ENCODE peak calls at places on chromosomes 13 and 19, in nine cellular contexts. U is GM23248; N is fibroblast of mammary gland; X is mesenchymal stem cell; Y is HAP-1; S is naive thymus-derived CD4-positive, alpha-beta T cell; R is thoracic aorta; I is brain microvascular endothelial cell; K is heart right ventricle. D is an unnamed sample.

GRCh38 chr19:58261968-58262921 is 16.5 kb upstream of the ZNF8 start:
- DNase-seq in U (peak), N (peak), X (peak), Y (no peak), S (no peak), R (no peak), I (no peak), K (no peak), D (peak)

GRCh38 chr13:25468330-25469178 is 96.8 kb downstream of the ATP8A2 start:
- DNase-seq in U (no peak), N (no peak), X (no peak), Y (no peak), S (no peak), R (no peak), I (no peak), K (no peak), D (no peak)

GRCh38 chr19:19026299-19026971 is 6.9 kb downstream of the SUGP2 start:
- DNase-seq in U (peak), N (peak), X (no peak), Y (no peak), S (no peak), R (no peak), I (no peak), K (no peak), D (peak)

GRCh38 chr13:48001127-48001881 is at the start of gene SUCLA2:
- DNase-seq in U (peak), N (peak), X (peak), Y (peak), S (peak), R (peak), I (peak), K (peak), D (peak)

GRCh38 chr19:19422156-19422555 is 16.7 kb downstream of the GATAD2A start:
- DNase-seq in U (no peak), N (no peak), X (no peak), Y (no peak), S (no peak), R (no peak), I (no peak), K (no peak), D (no peak)

GRCh38 chr13:25046274-25046984 is 49.5 kb upstream of the PABPC3 start:
- DNase-seq in U (peak), N (no peak), X (peak), Y (no peak), S (no peak), R (no peak), I (no peak), K (no peak), D (no peak)

GRCh38 chr19:18854982-18855381 is 23.2 kb downstream of the UPF1 start:
- DNase-seq in U (no peak), N (no peak), X (no peak), Y (no peak), S (no peak), R (no peak), I (no peak), K (no peak), D (no peak)

GRCh38 chr13:50229935-50230334 is 214.7 kb downstream of the KCNRG start:
- DNase-seq in U (peak), N (peak), X (no peak), Y (no peak), S (no peak), R (no peak), I (no peak), K (no peak), D (no peak)

GRCh38 chr19:17488593-17489391 is 18.5 kb downstream of the SLC27A1 start:
- DNase-seq in U (peak), N (no peak), X (peak), Y (peak), S (peak), R (no peak), I (no peak), K (peak), D (no peak)

GRCh38 chr13:77429320-77430142 is 102.6 kb upstream of the MYCBP2 start:
- DNase-seq in U (peak), N (peak), X (no peak), Y (no peak), S (no peak), R (no peak), I (peak), K (no peak), D (no peak)

GRCh38 chr19:37413243-37414084 is 42.6 kb downstream of the ZNF527 start:
- DNase-seq in U (no peak), N (peak), X (peak), Y (no peak), S (no peak), R (no peak), I (no peak), K (no peak), D (peak)

GRCh38 chr13:100673831-100674362 is 698 bp downstream of the TMTC4 start:
- DNase-seq in U (peak), N (peak), X (peak), Y (peak), S (peak), R (no peak), I (peak), K (peak), D (peak)

GRCh38 chr19:40807147-40808020 is 8.4 kb downstream of the EGLN2 start:
- DNase-seq in U (peak), N (no peak), X (no peak), Y (no peak), S (no peak), R (no peak), I (no peak), K (no peak), D (no peak)

GRCh38 chr13:87052731-87053130 is 618.4 kb upstream of the SLITRK5 start:
- DNase-seq in U (peak), N (peak), X (no peak), Y (no peak), S (no peak), R (no peak), I (no peak), K (no peak), D (peak)

GRCh38 chr19:37309834-37310575 is 60.9 kb upstream of the ZNF527 start:
- DNase-seq in U (no peak), N (no peak), X (no peak), Y (no peak), S (peak), R (no peak), I (no peak), K (no peak), D (no peak)

GRCh38 chr13:77833331-77833863 is 85.2 kb downstream of the EDNRB start:
- DNase-seq in U (peak), N (peak), X (peak), Y (no peak), S (no peak), R (no peak), I (no peak), K (no peak), D (peak)

GRCh38 chr13:75294110-75294509 is 187.9 kb downstream of the TBC1D4 start:
- DNase-seq in U (no peak), N (no peak), X (no peak), Y (no peak), S (no peak), R (no peak), I (no peak), K (no peak), D (no peak)

GRCh38 chr19:40283414-40284250 is 1.5 kb downstream of the AKT2 start:
- DNase-seq in U (peak), N (no peak), X (peak), Y (no peak), S (no peak), R (no peak), I (no peak), K (no peak), D (no peak)

GRCh38 chr13:39034085-39034484 is 3.8 kb downstream of the PROSER1 start:
- DNase-seq in U (no peak), N (no peak), X (no peak), Y (no peak), S (no peak), R (no peak), I (no peak), K (no peak), D (no peak)

GRCh38 chr19:46606019-46606418 is 4.9 kb downstream of the CALM3 start:
- DNase-seq in U (no peak), N (no peak), X (no peak), Y (no peak), S (no peak), R (no peak), I (no peak), K (no peak), D (no peak)

GRCh38 chr13:27466513-27466912 is 16.1 kb upstream of the MTIF3 start:
- DNase-seq in U (no peak), N (no peak), X (no peak), Y (no peak), S (no peak), R (no peak), I (no peak), K (no peak), D (no peak)

GRCh38 chr19:46788101-46788967 is at the start of gene SLC1A5:
- DNase-seq in U (peak), N (peak), X (peak), Y (peak), S (peak), R (peak), I (peak), K (peak), D (peak)

GRCh38 chr13:30033681-30034447 is 183.4 kb upstream of the UBL3 start:
- DNase-seq in U (peak), N (peak), X (peak), Y (no peak), S (no peak), R (no peak), I (peak), K (no peak), D (peak)

GRCh38 chr13:20295956-20296355 is 63.8 kb upstream of the GJB6 start:
- DNase-seq in U (no peak), N (no peak), X (no peak), Y (no peak), S (no peak), R (no peak), I (no peak), K (no peak), D (no peak)

GRCh38 chr19:45558399-45558878 is 26.2 kb downstream of the OPA3 start:
- DNase-seq in U (peak), N (peak), X (peak), Y (peak), S (peak), R (no peak), I (peak), K (no peak), D (peak)

GRCh38 chr19:50266896-50267295 is 62.3 kb downstream of the KCNC3 start:
- DNase-seq in U (no peak), N (no peak), X (no peak), Y (no peak), S (no peak), R (no peak), I (no peak), K (no peak), D (no peak)

GRCh38 chr19:58154679-58155648 is 4.4 kb upstream of the ZNF329 start:
- DNase-seq in U (peak), N (peak), X (peak), Y (peak), S (peak), R (peak), I (peak), K (peak), D (peak)

GRCh38 chr13:49225358-49226042 is 5.4 kb downstream of the MLNR start:
- DNase-seq in U (peak), N (peak), X (no peak), Y (no peak), S (no peak), R (no peak), I (no peak), K (no peak), D (peak)

GRCh38 chr19:18419699-18420460 is 682 bp downstream of the SSBP4 start:
- DNase-seq in U (peak), N (no peak), X (peak), Y (peak), S (no peak), R (no peak), I (no peak), K (no peak), D (no peak)

GRCh38 chr13:20049558-20050473 is 91.3 kb downstream of the ZMYM2 start:
- DNase-seq in U (no peak), N (no peak), X (no peak), Y (no peak), S (no peak), R (no peak), I (no peak), K (no peak), D (no peak)

GRCh38 chr13:26378116-26378515 is 124.2 kb downstream of the CDK8 start:
- DNase-seq in U (no peak), N (no peak), X (no peak), Y (no peak), S (no peak), R (no peak), I (no peak), K (no peak), D (peak)

GRCh38 chr19:36771275-36772231 is 1.1 kb downstream of the ZNF850 start:
- DNase-seq in U (peak), N (peak), X (peak), Y (peak), S (no peak), R (peak), I (peak), K (peak), D (peak)

DNA sequence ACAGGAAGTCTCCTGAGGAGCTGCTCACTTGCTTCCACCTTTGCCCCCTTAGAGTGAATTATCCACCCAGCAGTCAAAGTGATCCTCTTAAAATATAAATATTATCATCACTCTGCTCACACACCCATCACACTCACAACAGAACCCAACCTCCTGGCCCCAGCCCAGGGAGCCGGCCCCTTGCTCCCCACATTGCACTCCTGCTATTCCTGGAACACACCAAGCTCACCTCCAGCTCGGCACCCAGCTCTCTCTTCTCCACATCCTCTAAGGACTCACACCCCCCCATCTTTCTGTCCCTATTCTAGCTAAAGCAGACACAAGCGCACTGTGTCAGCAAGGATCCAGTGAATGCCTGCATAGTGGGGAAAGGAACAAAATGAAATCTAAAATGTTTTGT is 7.0 kb downstream of the TUBGCP3 start:
- DNase-seq in U (no peak), N (no peak), X (no peak), Y (no peak), S (no peak), R (no peak), I (no peak), K (no peak), D (no peak)
- H3K4me3 ChIP-seq in U (no peak), N (no peak), X (no peak), Y (no peak), S (no peak), R (no peak), I (no peak), K (no peak), D (no peak)

GRCh38 chr19:2613507-2614295 is 88.8 kb downstream of the GNG7 start:
- DNase-seq in U (peak), N (peak), X (peak), Y (peak), S (peak), R (no peak), I (no peak), K (peak), D (peak)

GRCh38 chr19:2612619-2613249 is 89.8 kb downstream of the GNG7 start:
- DNase-seq in U (no peak), N (no peak), X (no peak), Y (no peak), S (no peak), R (no peak), I (no peak), K (no peak), D (peak)

GRCh38 chr19:2609389-2610116 is 92.9 kb downstream of the GNG7 start:
- DNase-seq in U (no peak), N (no peak), X (no peak), Y (no peak), S (no peak), R (no peak), I (no peak), K (no peak), D (no peak)

GRCh38 chr19:2610637-2611482 is 91.6 kb downstream of the GNG7 start:
- DNase-seq in U (peak), N (peak), X (peak), Y (peak), S (peak), R (peak), I (peak), K (peak), D (peak)

DNA sequence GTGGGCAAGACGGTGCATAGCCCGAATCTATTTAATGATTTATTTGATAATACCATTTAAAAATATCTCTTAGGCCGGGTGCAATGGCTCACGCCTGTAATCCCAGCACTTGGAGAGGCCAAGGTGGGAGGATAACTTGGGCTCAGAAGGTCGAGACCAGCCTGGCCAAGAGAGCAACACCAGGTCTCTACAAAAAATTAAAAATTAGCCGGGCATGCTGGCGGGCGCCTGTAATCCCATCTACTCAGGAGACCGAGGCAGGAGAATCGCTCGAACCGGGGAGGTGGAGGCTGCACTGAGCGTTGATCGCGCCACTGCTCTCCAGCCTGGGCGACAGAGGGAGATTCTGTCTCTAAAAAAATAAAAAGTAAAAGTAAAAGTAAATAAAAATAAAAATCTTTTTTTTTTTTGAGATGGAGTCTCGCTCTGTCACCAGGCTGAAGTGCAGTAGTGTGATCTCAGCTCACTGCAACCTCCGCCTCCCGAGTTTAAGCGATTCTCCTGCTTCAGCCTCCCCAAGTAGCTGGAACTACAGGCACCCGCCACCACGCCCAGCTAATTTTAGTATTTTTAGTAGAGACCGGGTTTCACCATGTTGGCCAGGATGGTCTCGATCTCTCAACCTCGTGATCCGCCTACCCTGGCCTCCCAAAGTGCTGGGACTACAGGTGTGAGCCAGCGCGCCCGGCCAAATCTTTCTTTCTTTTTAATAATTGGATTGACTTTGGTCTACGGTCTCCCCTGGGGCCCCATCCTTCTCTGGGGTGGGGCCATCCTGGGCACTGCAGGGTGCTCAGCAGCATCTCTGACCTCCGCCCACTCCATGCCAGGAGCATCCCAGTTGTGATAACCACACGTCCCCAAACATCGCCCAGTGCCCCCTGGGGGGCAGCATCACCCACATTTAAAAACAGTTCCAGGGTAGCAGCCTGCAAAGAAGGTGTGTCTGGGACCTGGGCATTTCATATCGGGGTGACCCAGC is 90.7 kb downstream of the GNG7 start:
- DNase-seq in U (no peak), N (no peak), X (no peak), Y (no peak), S (no peak), R (no peak), I (no peak), K (no peak), D (no peak)
- H3K4me3 ChIP-seq in U (no peak), N (no peak), X (no peak), Y (no peak), S (no peak), R (peak), I (no peak), K (peak), D (no peak)

DNA sequence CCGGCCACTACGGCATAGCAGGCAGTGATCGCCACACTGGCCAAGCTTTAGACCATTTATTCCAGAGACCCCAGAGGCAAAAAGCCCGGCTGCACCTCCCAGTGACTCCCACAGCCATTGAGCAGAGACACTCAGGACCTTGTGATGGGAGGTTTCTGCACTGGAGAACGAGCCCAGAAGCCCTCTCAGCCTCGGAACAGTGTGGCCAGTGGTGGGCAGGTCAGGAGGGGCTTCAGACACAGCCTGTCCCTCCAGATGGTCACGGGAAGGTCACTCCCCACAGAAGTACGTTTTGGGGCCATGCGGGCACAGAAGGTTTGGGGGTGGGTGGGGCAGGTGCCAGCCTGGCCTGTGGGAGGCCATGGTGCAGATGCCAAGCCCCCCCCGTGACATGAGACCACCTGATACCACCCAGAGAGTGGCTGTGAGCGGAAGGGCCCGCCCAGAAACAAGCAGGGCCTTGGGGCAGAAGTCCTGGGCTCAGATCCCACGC is 625 bp upstream of the F10 start:
- DNase-seq in U (no peak), N (no peak), X (no peak), Y (no peak), S (no peak), R (no peak), I (no peak), K (no peak), D (no peak)
- H3K4me3 ChIP-seq in U (peak), N (no peak), X (no peak), Y (no peak), S (no peak), R (no peak), I (no peak), K (peak), D (no peak)

GRCh38 chr19:51327066-51327985 is 14.6 kb downstream of the VSIG10L start:
- DNase-seq in U (peak), N (peak), X (peak), Y (peak), S (no peak), R (no peak), I (peak), K (peak), D (peak)
- H3K4me3 ChIP-seq in U (peak), N (peak), X (no peak), Y (peak), S (no peak), R (peak), I (peak), K (peak), D (peak)

GRCh38 chr19:3608750-3609322 is 2.2 kb upstream of the TBXA2R start:
- DNase-seq in U (no peak), N (no peak), X (no peak), Y (no peak), S (no peak), R (no peak), I (peak), K (peak), D (no peak)

GRCh38 chr19:3608079-3608641 is 1.5 kb upstream of the TBXA2R start:
- DNase-seq in U (no peak), N (no peak), X (no peak), Y (no peak), S (no peak), R (no peak), I (no peak), K (no peak), D (no peak)

GRCh38 chr19:3606174-3606689 is 443 bp downstream of the TBXA2R start:
- DNase-seq in U (peak), N (no peak), X (no peak), Y (no peak), S (peak), R (no peak), I (no peak), K (no peak), D (no peak)

GRCh38 chr19:3606690-3607289 is at the start of gene TBXA2R:
- DNase-seq in U (peak), N (peak), X (peak), Y (peak), S (peak), R (peak), I (peak), K (peak), D (peak)

DNA sequence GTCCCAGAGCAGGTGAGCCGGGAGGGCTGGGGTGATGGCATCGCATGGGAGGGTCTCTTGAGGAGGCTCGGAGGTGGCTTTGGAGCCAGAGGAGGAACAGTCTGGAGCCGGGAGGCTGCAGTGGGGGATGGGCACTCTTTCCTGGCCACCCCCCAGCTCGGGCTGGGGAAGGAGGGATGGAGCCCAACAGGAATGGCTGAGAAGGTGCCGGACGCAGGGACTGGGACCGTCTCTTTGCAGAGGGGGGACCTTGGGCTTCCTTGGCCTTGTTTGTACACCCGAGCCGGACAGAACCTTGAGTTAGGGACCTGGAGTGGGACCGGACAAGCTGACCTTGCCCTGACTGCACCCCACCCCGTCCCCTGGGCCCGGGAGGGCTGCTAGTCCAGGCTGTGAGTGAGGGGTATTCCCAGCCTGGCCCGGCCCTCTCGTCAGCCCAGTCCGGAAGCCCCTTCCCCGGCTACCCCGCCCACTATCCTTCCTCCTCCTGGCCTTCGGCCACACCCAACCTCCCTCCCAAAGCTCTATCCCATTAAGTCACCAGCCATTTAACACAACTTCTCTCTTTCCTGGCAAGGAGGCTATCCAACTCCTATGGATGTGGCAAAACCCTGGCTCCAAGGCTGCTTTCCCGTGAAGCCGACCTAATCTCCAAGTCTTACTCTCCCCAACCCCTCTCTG is 863 bp upstream of the TBXA2R start:
- DNase-seq in U (peak), N (peak), X (peak), Y (peak), S (no peak), R (no peak), I (no peak), K (peak), D (peak)
- H3K4me3 ChIP-seq in U (peak), N (peak), X (peak), Y (peak), S (no peak), R (peak), I (peak), K (peak), D (peak)

D was measured in fibroblast of the aortic adventitia.